ENCODE peak calls at places on chromosomes 11 and 22, in ten cellular contexts. E is T-helper 2 cell; R is NCI-H1105 treated with DMSO at 0.1 percent for 48 hours; D is NCI-H2171 treated with DMSO at 0.1 percent for 48 hours; N is activated naive CD4-positive, alpha-beta T cell; C is tibial artery; Z is T follicular helper cell; P is NCI-H1930; G is chondrocyte; Q is colonic mucosa. U is an unnamed sample.

GRCh38 chr11:76242004-76242779 is 35.9 kb upstream of the WNT11 start:
- DNase-seq in R (no peak), E (no peak), C (no peak), P (no peak), N (no peak), Z (no peak), D (no peak), G (peak; percentile 59), Q (no peak), U (no peak)

GRCh38 chr22:27137809-27138400 is 480.5 kb downstream of the MIAT start:
- DNase-seq in Z (no peak), N (no peak), R (no peak), D (no peak), G (no peak), P (no peak), Q (no peak), C (no peak), E (no peak), U (no peak)

GRCh38 chr11:22656128-22656527 is 10.3 kb upstream of the GAS2 start:
- DNase-seq in E (no peak), G (no peak), D (peak; percentile 92), R (no peak), Z (no peak), P (no peak), Q (no peak), N (no peak), C (no peak), U (no peak)

GRCh38 chr11:114673661-114674060 is 4.7 kb upstream of the NXPE2 start:
- DNase-seq in P (no peak), Q (no peak), R (no peak), D (no peak), C (no peak), N (no peak), E (no peak), G (no peak), Z (no peak), U (no peak)

GRCh38 chr11:9639985-9640384 is 23.9 kb upstream of the SWAP70 start:
- DNase-seq in P (no peak), R (no peak), Z (no peak), C (no peak), N (no peak), Q (no peak), E (no peak), G (no peak), D (no peak), U (no peak)

GRCh38 chr11:95516786-95517185 is 272.8 kb downstream of the FAM76B start:
- DNase-seq in N (no peak), Z (no peak), D (no peak), R (no peak), Q (no peak), C (no peak), G (no peak), E (no peak), P (no peak), U (no peak)

GRCh38 chr11:45266693-45267451 is 19.3 kb downstream of the SYT13 start:
- DNase-seq in Q (peak; percentile 89), P (no peak), D (no peak), C (no peak), N (no peak), Z (no peak), E (no peak), G (no peak), R (no peak), U (no peak)

GRCh38 chr22:37045958-37046357 is 5.6 kb upstream of the KCTD17 start:
- DNase-seq in C (no peak), G (no peak), D (no peak), N (no peak), E (no peak), Z (no peak), P (no peak), Q (no peak), R (no peak), U (no peak)

GRCh38 chr22:26391623-26392022 is 37.4 kb upstream of the ASPHD2 start:
- DNase-seq in Q (no peak), P (no peak), D (no peak), N (no peak), E (no peak), R (no peak), Z (no peak), G (no peak), C (no peak), U (no peak)

GRCh38 chr11:17528181-17528691 is 16.0 kb downstream of the USH1C start:
- DNase-seq in C (no peak), D (no peak), Z (no peak), R (no peak), E (peak; percentile 13), N (peak; percentile 28), G (peak; percentile 61), Q (peak; percentile 48), P (peak; percentile 44), U (no peak)

GRCh38 chr11:9251306-9251705 is 13.8 kb downstream of the DENND5A start:
- DNase-seq in C (no peak), Q (no peak), P (no peak), D (peak; percentile 72), N (no peak), E (no peak), R (no peak), Z (no peak), G (no peak), U (no peak)

GRCh38 chr11:114163830-114164401 is 104.4 kb downstream of the ZBTB16 start:
- DNase-seq in P (no peak), Q (no peak), Z (no peak), N (no peak), E (no peak), R (no peak), D (no peak), G (no peak), C (peak; percentile 82), U (no peak)

GRCh38 chr22:36424901-36425579 is 37.3 kb upstream of the MYH9 start:
- DNase-seq in Q (no peak), N (no peak), E (no peak), R (no peak), Z (no peak), G (no peak), D (no peak), C (no peak), P (no peak), U (no peak)

GRCh38 chr11:118295199-118295598 is 9.3 kb upstream of the CD3E start:
- DNase-seq in N (no peak), Z (no peak), R (no peak), Q (no peak), C (no peak), D (no peak), P (no peak), E (no peak), G (no peak), U (no peak)

GRCh38 chr22:45218974-45219373 is 21.7 kb downstream of the KIAA0930 start:
- DNase-seq in N (no peak), C (no peak), Z (no peak), Q (no peak), R (peak; percentile 8), P (no peak), E (no peak), D (peak; percentile 76), G (no peak), U (no peak)

GRCh38 chr11:16897460-16898061 is 116.7 kb downstream of the PLEKHA7 start:
- DNase-seq in D (peak; percentile 73), C (no peak), P (peak; percentile 58), Q (no peak), N (no peak), G (no peak), Z (no peak), R (peak; percentile 96), E (no peak), U (no peak)

GRCh38 chr22:44575344-44576268 is 77.6 kb upstream of the RTL6 start:
- DNase-seq in G (no peak), E (no peak), Z (no peak), D (no peak), N (no peak), C (no peak), Q (no peak), R (no peak), P (no peak), U (no peak)

GRCh38 chr11:124758355-124759267 is 3.5 kb downstream of the ESAM start:
- DNase-seq in N (peak; percentile 63), Z (peak; percentile 50), Q (peak; percentile 94), R (peak; percentile 61), D (no peak), E (peak; percentile 57), G (peak; percentile 82), P (peak; percentile 47), C (peak; percentile 81), U (no peak)

GRCh38 chr11:17208257-17208999 is 642 bp upstream of the PIK3C2A start:
- DNase-seq in C (peak; percentile 34), E (peak; percentile 12), P (peak; percentile 78), D (peak; percentile 79), N (peak; percentile 40), Q (peak; percentile 74), R (peak; percentile 95), Z (peak; percentile 14), G (no peak), U (no peak)

GRCh38 chr22:50363411-50364194 is 20.5 kb downstream of the PPP6R2 start:
- DNase-seq in E (no peak), G (no peak), C (no peak), R (no peak), Z (no peak), D (no peak), N (no peak), P (no peak), Q (no peak), U (no peak)

GRCh38 chr11:113721462-113722066 is 15.5 kb upstream of the TMPRSS5 start:
- DNase-seq in G (no peak), Z (no peak), C (no peak), N (no peak), E (no peak), D (no peak), Q (no peak), P (no peak), R (no peak), U (no peak)

GRCh38 chr11:62540804-62541671 is 5.6 kb downstream of the AHNAK start:
- DNase-seq in E (no peak), N (no peak), P (no peak), G (no peak), Q (peak; percentile 67), D (no peak), C (peak; percentile 47), R (no peak), Z (no peak), U (no peak)

GRCh38 chr11:129637473-129637872 is 178.2 kb upstream of the TMEM45B start:
- DNase-seq in D (no peak), C (no peak), G (no peak), P (no peak), Q (no peak), N (no peak), Z (no peak), E (no peak), R (no peak), U (no peak)

GRCh38 chr11:48024635-48025071 is 44.3 kb downstream of the PTPRJ start:
- DNase-seq in R (no peak), G (no peak), N (no peak), Z (no peak), D (peak; percentile 100), C (no peak), Q (no peak), P (no peak), E (no peak), U (no peak)

GRCh38 chr22:41524809-41525449 is 19.3 kb downstream of the POLR3H start:
- DNase-seq in C (no peak), Z (peak; percentile 59), E (peak; percentile 58), D (no peak), N (peak; percentile 62), G (no peak), R (no peak), Q (peak; percentile 38), P (no peak), U (no peak)

GRCh38 chr11:11403763-11404725 is 51.0 kb upstream of the CSNK2A3 start:
- DNase-seq in P (no peak), G (no peak), E (no peak), C (no peak), D (no peak), N (no peak), Q (no peak), Z (no peak), R (no peak), U (no peak)

GRCh38 chr11:16981651-16982194 is 32.5 kb downstream of the PLEKHA7 start:
- DNase-seq in D (no peak), C (no peak), G (no peak), E (no peak), P (no peak), Z (no peak), Q (no peak), N (no peak), R (no peak), U (no peak)

GRCh38 chr11:84103096-84103495 is 816.9 kb upstream of the CCDC90B start:
- DNase-seq in R (peak; percentile 9), D (no peak), P (no peak), G (no peak), Z (no peak), E (no peak), Q (no peak), C (no peak), N (no peak), U (no peak)

U was measured in esophagus squamous epithelium.